ENCODE peak calls at places on chromosome 13, in seven cellular contexts. D is nephron progenitor cell, Y is esophagus squamous epithelium, J is mesothelial cell of epicardium, G is stomach, V is foreskin keratinocyte, L is ovary. W is an unnamed sample.

GRCh38 chr13:74132152-74132767 is 1.9 kb downstream of the KLF12 start:
- DNase-seq in D (no peak), Y (no peak), J (no peak), G (no peak), V (no peak), L (no peak), W (no peak)

GRCh38 chr13:31631716-31632115 is 107.6 kb upstream of the RXFP2 start:
- DNase-seq in D (no peak), Y (no peak), J (no peak), G (no peak), V (no peak), L (no peak), W (no peak)

GRCh38 chr13:23758783-23759527 is 130.2 kb downstream of the MIPEP start:
- DNase-seq in D (no peak), Y (no peak), J (no peak), G (no peak), V (no peak), L (no peak), W (no peak)

GRCh38 chr13:45799451-45799850 is 52.1 kb downstream of the SIAH3 start:
- DNase-seq in D (no peak), Y (no peak), J (no peak), G (no peak), V (no peak), L (no peak), W (no peak)

GRCh38 chr13:24254151-24254810 is 55.1 kb upstream of the C1QTNF9 start:
- DNase-seq in D (no peak), Y (no peak), J (no peak), G (no peak), V (no peak), L (no peak), W (no peak)

GRCh38 chr13:21061077-21061945 is at the start of gene LATS2:
- DNase-seq in D (peak), Y (peak), J (peak), G (peak), V (peak), L (peak), W (peak)

GRCh38 chr13:26787961-26788360 is 27.4 kb upstream of the GPR12 start:
- DNase-seq in D (no peak), Y (no peak), J (no peak), G (no peak), V (no peak), L (no peak), W (no peak)

GRCh38 chr13:93603043-93603442 is 376.4 kb downstream of the GPC6 start:
- DNase-seq in D (no peak), Y (no peak), J (no peak), G (no peak), V (peak), L (no peak), W (peak)

GRCh38 chr13:70568571-70568970 is 460.3 kb upstream of the KLHL1 start:
- DNase-seq in D (peak), Y (no peak), J (no peak), G (no peak), V (peak), L (no peak), W (peak)

GRCh38 chr13:102555914-102556553 is 40.8 kb upstream of the TPP2 start:
- DNase-seq in D (no peak), Y (no peak), J (no peak), G (no peak), V (peak), L (no peak), W (peak)

GRCh38 chr13:101092985-101093384 is 323.3 kb downstream of the NALCN start:
- DNase-seq in D (no peak), Y (no peak), J (no peak), G (no peak), V (no peak), L (no peak), W (no peak)

GRCh38 chr13:81048026-81048461 is 707.1 kb upstream of the SPRY2 start:
- DNase-seq in D (no peak), Y (no peak), J (no peak), G (no peak), V (no peak), L (no peak), W (no peak)

GRCh38 chr13:51048166-51048461 is 63.0 kb downstream of the C13orf42 start:
- DNase-seq in D (no peak), Y (no peak), J (no peak), G (no peak), V (no peak), L (no peak), W (no peak)

GRCh38 chr13:84025828-84026227 is 143.6 kb upstream of the SLITRK1 start:
- DNase-seq in D (no peak), Y (no peak), J (no peak), G (no peak), V (no peak), L (no peak), W (no peak)

GRCh38 chr13:112769615-112770014 is 79.8 kb downstream of the ATP11A start:
- DNase-seq in D (no peak), Y (no peak), J (no peak), G (no peak), V (no peak), L (no peak), W (no peak)

GRCh38 chr13:82878536-82878935 is 1003.7 kb downstream of the SLITRK1 start:
- DNase-seq in D (no peak), Y (no peak), J (no peak), G (no peak), V (peak), L (no peak), W (peak)

GRCh38 chr13:80684525-80685017 is 343.6 kb upstream of the SPRY2 start:
- DNase-seq in D (no peak), Y (no peak), J (no peak), G (no peak), V (no peak), L (no peak), W (no peak)

DNA sequence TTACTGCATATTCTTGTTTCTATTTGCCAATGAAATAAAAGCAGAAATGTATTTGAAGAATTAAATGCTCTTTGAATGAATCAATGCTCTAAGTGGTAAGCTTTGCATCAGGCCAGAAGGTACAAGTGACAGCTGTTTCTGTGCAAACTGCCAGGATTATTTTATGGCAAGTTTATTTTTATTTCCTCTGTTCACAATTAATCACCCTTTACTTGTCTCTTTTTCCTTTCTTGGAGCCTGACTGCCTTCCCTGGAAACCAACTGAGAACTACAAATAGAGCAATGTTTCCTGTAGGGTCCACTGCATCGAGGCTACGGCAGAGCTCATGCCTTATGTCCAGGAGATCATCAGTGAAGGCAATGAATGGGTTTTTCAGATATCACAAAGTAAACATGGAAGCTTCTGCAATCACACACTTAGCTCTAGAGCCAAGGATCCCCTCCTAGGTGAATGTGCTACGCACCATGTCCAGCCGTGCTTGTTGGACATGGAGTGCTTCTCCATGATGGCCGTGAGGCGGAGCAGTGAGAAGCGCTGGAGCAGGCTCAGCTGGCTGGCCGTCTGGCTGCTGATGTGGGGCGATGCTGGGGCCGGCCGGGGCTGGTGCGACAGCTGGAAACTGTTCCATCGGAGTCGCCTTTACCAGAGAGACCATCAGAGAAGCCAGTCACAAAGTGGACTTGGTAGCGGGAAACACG is 110.8 kb downstream of the KL start:
- DNase-seq in D (no peak), Y (no peak), J (no peak), G (no peak), V (peak), L (no peak), W (peak)
- TF ChIP-seq CTCF in D (no peak), Y (no peak), J (no peak), G (no peak), V (no peak), L (no peak), W (no peak)

GRCh38 chr13:59742467-59742866 is 421.3 kb downstream of the DIAPH3 start:
- DNase-seq in D (no peak), Y (no peak), J (no peak), G (no peak), V (no peak), L (no peak), W (no peak)
- TF ChIP-seq CTCF in D (no peak), Y (no peak), J (no peak), G (no peak), V (no peak), L (no peak), W (no peak)

GRCh38 chr13:53340505-53341143 is 312.0 kb downstream of the OLFM4 start:
- DNase-seq in D (no peak), Y (no peak), J (no peak), G (no peak), V (no peak), L (no peak), W (no peak)

GRCh38 chr13:53336441-53337160 is 308.0 kb downstream of the OLFM4 start:
- DNase-seq in D (no peak), Y (no peak), J (no peak), G (no peak), V (no peak), L (no peak), W (no peak)

GRCh38 chr13:53342623-53343022 is 314.0 kb downstream of the OLFM4 start:
- DNase-seq in D (no peak), Y (no peak), J (no peak), G (no peak), V (no peak), L (no peak), W (no peak)

GRCh38 chr13:53341144-53341510 is 312.5 kb downstream of the OLFM4 start:
- DNase-seq in D (no peak), Y (no peak), J (no peak), G (no peak), V (no peak), L (no peak), W (no peak)

GRCh38 chr13:53338760-53339159 is 310.1 kb downstream of the OLFM4 start:
- DNase-seq in D (no peak), Y (no peak), J (no peak), G (no peak), V (no peak), L (no peak), W (no peak)
- TF ChIP-seq CTCF in D (no peak), Y (no peak), J (peak), G (no peak), V (no peak), L (no peak), W (no peak)

DNA sequence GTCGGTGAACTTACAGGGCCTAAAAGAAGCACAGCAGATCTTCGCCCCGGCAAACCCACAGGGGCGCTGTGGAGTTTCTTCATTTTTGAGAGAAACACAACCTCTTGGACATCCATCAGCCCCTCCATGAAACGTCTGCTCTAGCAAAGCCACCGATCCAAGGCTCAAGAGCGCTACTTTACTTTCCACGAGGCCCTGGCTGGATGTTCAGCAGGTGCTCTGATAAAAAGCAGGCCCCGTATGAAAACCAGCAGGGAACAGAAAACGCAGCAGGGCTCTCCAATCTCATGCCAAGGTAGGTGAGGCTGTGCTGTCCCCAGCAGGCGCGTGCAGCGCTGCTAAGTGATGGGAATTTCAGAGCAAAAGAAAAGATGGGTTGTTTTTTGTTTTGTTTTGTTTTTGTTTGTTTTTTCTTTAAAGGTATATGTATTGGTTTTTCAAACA is 86.7 kb downstream of the IRS2 start:
- DNase-seq in D (no peak), Y (no peak), J (no peak), G (no peak), V (no peak), L (no peak), W (no peak)
- TF ChIP-seq CTCF in D (no peak), Y (no peak), J (no peak), G (no peak), V (no peak), L (no peak), W (no peak)

DNA sequence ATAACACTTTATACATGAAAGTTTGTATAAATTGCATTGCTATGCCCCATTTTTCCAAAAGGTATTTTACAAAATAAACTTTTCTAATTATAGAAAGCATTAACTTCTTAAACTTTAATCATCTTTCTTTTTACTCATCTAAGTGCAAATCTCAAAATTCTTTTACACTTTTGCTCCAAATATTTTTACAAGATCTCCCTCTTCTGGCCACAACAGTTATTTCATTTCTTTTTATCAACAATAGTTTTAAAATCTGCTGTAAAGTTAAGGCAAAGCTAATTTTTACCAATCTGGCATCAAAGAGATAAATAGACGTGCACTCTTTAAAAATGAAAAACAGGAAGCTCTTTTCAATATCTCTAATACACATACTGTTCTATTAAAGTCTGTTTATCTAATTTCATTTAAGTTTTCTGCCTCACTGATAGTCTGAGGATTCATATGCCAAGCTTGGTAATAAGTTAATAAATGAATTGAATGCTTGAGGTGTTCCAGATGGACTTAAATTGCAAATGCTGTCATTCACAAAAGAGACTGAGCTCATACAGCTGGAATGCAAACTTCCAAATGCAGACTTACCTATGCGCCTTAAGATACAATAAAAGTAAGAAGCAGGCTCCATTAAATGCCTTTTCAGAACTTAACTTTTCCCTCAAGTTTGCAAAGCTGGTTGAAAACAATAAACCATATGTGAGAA is 583.0 kb upstream of the ATXN8OS start:
- DNase-seq in D (no peak), Y (no peak), J (no peak), G (no peak), V (no peak), L (no peak), W (no peak)
- TF ChIP-seq CTCF in D (peak), Y (no peak), J (peak), G (no peak), V (peak), L (no peak), W (no peak)

DNA sequence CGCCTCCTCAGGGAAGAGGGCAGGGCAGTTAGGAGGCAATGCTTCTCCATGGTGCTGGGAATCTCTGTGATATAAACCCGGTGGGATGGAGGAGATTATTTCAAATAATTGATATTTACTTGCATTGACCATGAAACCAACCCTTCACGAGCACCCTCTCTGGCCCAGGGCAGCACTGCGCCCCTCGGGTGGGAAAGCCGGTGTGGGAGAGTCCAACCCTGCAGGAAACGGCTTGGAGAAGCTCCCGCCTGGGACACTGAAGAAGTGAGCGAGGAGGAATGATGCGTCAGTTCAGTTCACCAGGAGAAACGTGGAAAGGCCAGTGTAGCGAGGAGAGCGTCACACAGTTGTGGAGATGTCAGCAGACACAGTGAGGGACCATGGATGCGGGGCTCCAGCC is 99.9 kb downstream of the COL4A2 start:
- DNase-seq in D (no peak), Y (no peak), J (no peak), G (no peak), V (no peak), L (no peak), W (no peak)
- TF ChIP-seq CTCF in D (no peak), Y (no peak), J (no peak), G (no peak), V (no peak), L (no peak), W (no peak)

GRCh38 chr13:106099765-106100164 is 435.7 kb downstream of the EFNB2 start:
- DNase-seq in D (no peak), Y (no peak), J (no peak), G (no peak), V (no peak), L (no peak), W (no peak)

GRCh38 chr13:106098778-106099177 is 436.7 kb downstream of the EFNB2 start:
- DNase-seq in D (no peak), Y (no peak), J (no peak), G (no peak), V (no peak), L (no peak), W (no peak)

GRCh38 chr13:106095919-106096318 is 439.5 kb downstream of the EFNB2 start:
- DNase-seq in D (no peak), Y (no peak), J (no peak), G (no peak), V (no peak), L (no peak), W (no peak)

GRCh38 chr13:106096661-106097092 is 438.8 kb downstream of the EFNB2 start:
- DNase-seq in D (no peak), Y (no peak), J (no peak), G (no peak), V (no peak), L (no peak), W (peak)

DNA sequence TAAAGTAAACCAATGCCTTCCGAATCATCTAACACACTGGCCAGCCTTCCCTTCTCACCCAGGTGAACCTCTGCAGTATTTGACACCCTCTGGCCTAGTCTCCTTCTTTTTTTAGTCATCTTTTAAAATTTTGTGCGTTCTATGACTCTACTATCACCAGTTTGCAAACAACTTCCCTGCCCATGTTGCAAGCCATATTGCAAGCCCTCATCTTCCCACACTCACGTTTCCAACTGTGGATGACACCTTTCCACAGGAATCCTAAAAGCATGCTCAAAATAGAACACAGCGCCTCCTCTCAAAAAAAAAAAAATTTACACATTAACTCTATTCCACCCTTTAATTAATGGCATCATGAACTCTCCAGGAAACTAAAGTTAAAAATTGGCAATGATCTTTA is 440.1 kb downstream of the EFNB2 start:
- DNase-seq in D (no peak), Y (no peak), J (no peak), G (no peak), V (no peak), L (no peak), W (no peak)
- TF ChIP-seq CTCF in D (no peak), Y (no peak), J (no peak), G (no peak), V (no peak), L (no peak), W (no peak)

DNA sequence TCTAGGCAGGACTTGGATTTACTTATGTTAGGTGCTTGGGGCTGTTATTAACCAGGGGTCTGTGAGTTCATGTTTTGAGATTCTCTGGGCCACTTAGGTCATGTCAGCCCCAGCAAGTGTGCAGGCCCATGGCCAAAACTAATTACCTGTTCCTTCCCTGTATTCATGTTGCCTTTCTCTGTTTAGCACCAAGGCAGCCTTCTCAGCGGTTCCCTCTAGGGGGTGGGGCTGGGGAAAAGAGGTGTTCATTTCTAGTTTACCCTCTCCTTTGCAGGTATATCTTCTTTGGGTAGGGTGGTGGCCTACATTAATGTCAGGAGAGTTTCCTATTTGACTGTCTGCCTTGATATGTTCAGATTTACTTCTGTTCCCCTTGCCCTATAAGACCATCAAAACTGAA is 61.7 kb downstream of the PDS5B start:
- DNase-seq in D (no peak), Y (no peak), J (no peak), G (no peak), V (no peak), L (no peak), W (no peak)
- TF ChIP-seq CTCF in D (no peak), Y (no peak), J (no peak), G (no peak), V (no peak), L (no peak), W (no peak)

DNA sequence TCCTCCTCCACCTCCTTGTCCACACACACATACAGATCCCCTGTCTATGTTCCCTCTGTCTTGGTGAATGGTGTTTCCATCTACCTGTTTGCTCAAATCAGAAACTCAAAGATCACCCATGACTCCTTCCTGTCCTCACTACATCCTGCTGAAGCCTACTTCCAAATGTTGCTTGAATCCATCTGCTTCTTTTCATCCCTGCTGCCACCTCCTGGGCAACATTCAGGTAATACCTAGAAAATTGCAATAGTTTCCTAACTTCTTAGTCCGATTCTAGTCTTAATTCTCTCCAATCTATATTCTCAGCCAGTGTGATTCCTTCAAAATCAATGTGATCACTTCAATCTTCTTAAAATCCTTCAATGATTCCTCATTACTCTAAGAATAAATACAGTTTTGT is 155.5 kb upstream of the STARD13 start:
- DNase-seq in D (no peak), Y (no peak), J (no peak), G (peak), V (peak), L (no peak), W (peak)
- TF ChIP-seq CTCF in D (peak), Y (no peak), J (no peak), G (no peak), V (peak), L (no peak), W (no peak)

GRCh38 chr13:113834496-113835200 is 29.2 kb downstream of the GAS6 start:
- DNase-seq in D (no peak), Y (no peak), J (no peak), G (no peak), V (no peak), L (peak), W (no peak)

GRCh38 chr13:113833111-113833830 is 30.6 kb downstream of the GAS6 start:
- DNase-seq in D (no peak), Y (no peak), J (no peak), G (no peak), V (no peak), L (no peak), W (no peak)

GRCh38 chr13:113837554-113838355 is 26.1 kb downstream of the GAS6 start:
- DNase-seq in D (no peak), Y (peak), J (no peak), G (peak), V (peak), L (peak), W (peak)

GRCh38 chr13:113836917-113837553 is 26.8 kb downstream of the GAS6 start:
- DNase-seq in D (no peak), Y (no peak), J (no peak), G (peak), V (peak), L (peak), W (peak)

GRCh38 chr13:113835461-113836274 is 28.2 kb downstream of the GAS6 start:
- DNase-seq in D (peak), Y (no peak), J (no peak), G (no peak), V (no peak), L (no peak), W (peak)
- TF ChIP-seq CTCF in D (no peak), Y (no peak), J (no peak), G (no peak), V (no peak), L (no peak), W (no peak)